ENCODE peak calls at places on chromosome X, in five cellular contexts. B is NCI-H2081, D is GM12891, L is T-helper 9 cell, E is brain microvascular endothelial cell. Z is an unnamed sample.

GRCh38 chrX:41152221-41152620 is 67.0 kb downstream of the USP9X start:
- DNase-seq in D (no peak), E (no peak), B (no peak), L (no peak), Z (no peak)

GRCh38 chrX:102154900-102155805 is 624 bp downstream of the BEX5 start:
- DNase-seq in D (no peak), E (no peak), L (peak), B (no peak), Z (peak)

GRCh38 chrX:123745511-123745910 is 12.7 kb upstream of the THOC2 start:
- DNase-seq in D (no peak), L (no peak), E (no peak), B (no peak), Z (no peak)

GRCh38 chrX:530726-531610 is 99.6 kb upstream of the SHOX start:
- DNase-seq in D (no peak), E (no peak), B (no peak), L (no peak), Z (no peak)

GRCh38 chrX:132636080-132636479 is 147.2 kb upstream of the MBNL3 start:
- DNase-seq in L (no peak), D (no peak), E (no peak), B (no peak), Z (no peak)

GRCh38 chrX:12887141-12887540 is 19.3 kb upstream of the TLR8 start:
- DNase-seq in D (no peak), E (no peak), B (no peak), L (no peak), Z (no peak)

GRCh38 chrX:73826996-73827395 is 264.0 kb downstream of the CHIC1 start:
- DNase-seq in L (no peak), B (no peak), E (no peak), D (no peak), Z (no peak)

GRCh38 chrX:40845331-40845911 is 110.1 kb upstream of the MED14 start:
- DNase-seq in E (peak), D (no peak), B (no peak), L (no peak), Z (no peak)

GRCh38 chrX:22534643-22535042 is 261.9 kb downstream of the CBLL2 start:
- DNase-seq in D (no peak), B (no peak), L (no peak), E (peak), Z (no peak)